ENCODE peak calls at places on chromosomes 5 and 9, in four cellular contexts. V is SK-N-SH, C is GM12878, N is HepG2. W is an unnamed sample.

GRCh38 chr9:99819123-99819483 is 2.6 kb upstream of the NR4A3 start:
- DNase-seq in N (no peak), V (no peak), C (no peak), W (no peak)

GRCh38 chr9:86281577-86282076 is 711 bp downstream of the ISCA1 start:
- DNase-seq in V (no peak), N (peak), C (peak), W (no peak)

GRCh38 chr5:14745753-14746152 is 81.2 kb downstream of the OTULIN start:
- DNase-seq in C (no peak), V (no peak), N (no peak), W (no peak)

GRCh38 chr9:77912895-77913693 is 118.5 kb downstream of the GNAQ start:
- DNase-seq in V (no peak), N (no peak), C (no peak), W (no peak)

GRCh38 chr5:74935752-74936091 is 69.5 kb upstream of the FAM169A start:
- DNase-seq in V (no peak), C (no peak), N (no peak), W (no peak)

GRCh38 chr5:85182344-85182743 is 797.7 kb upstream of the EDIL3 start:
- DNase-seq in C (no peak), N (no peak), V (no peak), W (no peak)

GRCh38 chr5:58080573-58080972 is 379.3 kb downstream of the PLK2 start:
- DNase-seq in N (no peak), C (no peak), V (no peak), W (no peak)

GRCh38 chr5:58318468-58318867 is 141.4 kb downstream of the PLK2 start:
- DNase-seq in N (no peak), C (no peak), V (no peak), W (no peak)

GRCh38 chr5:88680253-88681132 is 202.5 kb downstream of the MEF2C start:
- DNase-seq in C (no peak), N (peak), V (peak), W (peak)

GRCh38 chr5:152246401-152246800 is 158.7 kb downstream of the NMUR2 start:
- DNase-seq in V (no peak), N (peak), C (no peak), W (no peak)

GRCh38 chr9:35951736-35952135 is 6.2 kb downstream of the OR2S2 start:
- DNase-seq in N (no peak), V (no peak), C (no peak), W (no peak)

GRCh38 chr9:95148121-95148520 is 169.4 kb downstream of the FANCC start:
- DNase-seq in C (no peak), N (no peak), V (no peak), W (no peak)

GRCh38 chr5:159220206-159220605 is 10.9 kb upstream of the RNF145 start:
- DNase-seq in C (no peak), V (no peak), N (no peak), W (no peak)

GRCh38 chr9:95063300-95063699 is 254.2 kb downstream of the FANCC start:
- DNase-seq in V (no peak), N (no peak), C (no peak), W (no peak)

GRCh38 chr9:11794984-11795383 is 898.2 kb upstream of the TYRP1 start:
- DNase-seq in N (no peak), C (no peak), V (no peak), W (no peak)

GRCh38 chr9:82531795-82532194 is 531.1 kb downstream of the RASEF start:
- DNase-seq in N (peak), V (no peak), C (no peak), W (no peak)

GRCh38 chr9:88072831-88073365 is 65.4 kb downstream of the SPATA31C2 start:
- DNase-seq in C (no peak), V (no peak), N (no peak), W (no peak)

GRCh38 chr9:124551472-124552339 is 44.5 kb upstream of the NR5A1 start:
- DNase-seq in C (peak), N (peak), V (peak), W (peak)

GRCh38 chr5:8020861-8021514 is 152.0 kb downstream of the MTRR start:
- DNase-seq in C (no peak), N (no peak), V (no peak), W (no peak)
- TF ChIP-seq POLR2AphosphoS5 in C (no peak), N (no peak), V (no peak), W (no peak)

GRCh38 chr5:82858453-82859043 is 218.6 kb downstream of the TMEM167A start:
- DNase-seq in C (no peak), N (no peak), V (no peak), W (no peak)

GRCh38 chr5:82861705-82862104 is 215.5 kb downstream of the TMEM167A start:
- DNase-seq in V (no peak), C (no peak), N (no peak), W (no peak)

GRCh38 chr5:82863260-82863659 is 213.9 kb downstream of the TMEM167A start:
- DNase-seq in C (no peak), N (no peak), V (no peak), W (no peak)

GRCh38 chr5:82862247-82862646 is 214.9 kb downstream of the TMEM167A start:
- DNase-seq in V (no peak), C (no peak), N (no peak), W (no peak)

DNA sequence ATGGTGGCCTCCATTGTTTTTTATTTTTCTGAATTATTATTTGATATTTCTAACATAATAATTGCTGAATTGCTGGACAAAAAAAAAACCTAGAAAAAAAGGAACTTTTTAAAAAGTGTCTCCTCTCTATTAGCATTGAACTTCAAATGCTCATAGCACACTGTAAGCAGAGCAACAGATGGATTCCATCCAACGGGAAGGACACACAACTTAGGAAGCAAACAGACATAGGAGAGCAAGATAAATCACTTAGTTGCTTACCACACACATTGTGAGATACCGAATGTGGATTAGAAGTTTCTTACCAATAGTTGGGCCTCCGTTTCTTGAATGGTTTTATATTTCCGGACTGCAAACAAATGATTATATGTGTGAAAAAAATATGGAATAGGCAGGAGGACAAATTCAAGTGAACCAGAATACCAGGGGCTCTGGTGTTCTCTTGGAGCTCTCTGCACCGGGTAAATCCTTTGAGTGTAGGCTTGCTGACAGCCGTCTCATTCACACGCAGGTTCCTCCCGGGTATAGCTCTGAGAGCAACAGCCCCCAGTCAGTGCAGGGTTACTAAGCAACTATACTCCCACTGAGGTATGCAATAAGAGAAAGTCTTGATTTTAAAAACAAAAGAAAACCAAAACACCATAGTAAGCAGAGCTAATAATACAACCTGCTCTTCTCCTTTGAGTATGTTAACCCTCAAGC is 217.6 kb downstream of the TMEM167A start:
- DNase-seq in N (no peak), C (no peak), V (no peak), W (no peak)
- TF ChIP-seq ZBTB33 in N (no peak), C (no peak), V (no peak), W (no peak)

DNA sequence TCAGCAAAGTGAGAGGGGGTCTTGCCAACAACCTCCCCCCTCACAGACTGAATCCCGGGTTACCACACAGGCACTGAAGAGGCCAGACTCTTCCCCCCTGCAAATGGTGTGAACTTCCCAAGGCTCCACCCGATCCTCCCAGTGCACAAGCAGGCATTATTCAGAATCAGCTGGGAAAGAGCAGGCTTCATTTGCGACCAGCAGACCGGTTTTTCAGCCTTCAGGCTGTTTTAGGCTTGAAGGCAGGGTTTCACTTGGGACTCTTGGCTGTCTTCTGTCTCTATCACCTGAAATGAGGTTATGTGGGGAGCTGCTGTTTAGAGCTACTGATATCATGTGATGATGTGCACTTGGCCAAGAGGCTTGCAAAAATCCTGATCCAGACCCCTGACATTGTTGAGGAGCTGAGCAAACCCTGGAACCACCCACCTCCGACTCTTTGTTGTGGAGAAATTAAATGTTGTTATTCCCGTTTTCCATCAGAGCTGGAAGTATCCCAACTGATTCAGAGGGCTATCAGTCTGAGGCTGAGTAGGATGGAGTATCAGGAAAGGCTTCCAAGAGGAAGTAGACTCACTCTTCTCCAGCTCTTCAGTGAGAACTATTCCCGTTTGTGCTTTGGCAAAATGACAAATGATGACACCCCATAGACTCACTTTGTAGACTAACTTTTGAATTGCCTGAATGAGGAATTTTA is 63.3 kb upstream of the ZFR start:
- DNase-seq in N (no peak), V (no peak), C (no peak), W (no peak)
- TF ChIP-seq POLR2AphosphoS5 in N (no peak), V (peak), C (no peak), W (no peak)

GRCh38 chr9:138016406-138017187 is 139.0 kb downstream of the CACNA1B start:
- DNase-seq in C (no peak), N (no peak), V (no peak), W (no peak)
- TF ChIP-seq ZBTB33 in C (no peak), N (no peak), V (no peak), W (no peak)